ENCODE peak calls at places on chromosome 6, in six cellular contexts. Q, J, F, U, W and I are unnamed samples.
A peak's percentile ranks its signal among the peaks of the same experiment; 100 is the strongest.

GRCh38 chr6:104418125-104418524 is 441.6 kb downstream of the HACE1 start:
- DNase-seq in U (no peak), F (no peak), Q (no peak), W (no peak), J (no peak), I (no peak)

GRCh38 chr6:161673026-161673425 is 399.2 kb upstream of the AGPAT4 start:
- DNase-seq in U (no peak), F (no peak), Q (no peak), W (no peak), J (no peak), I (no peak)

GRCh38 chr6:80446454-80447045 is 340.1 kb downstream of the BCKDHB start:
- DNase-seq in F (no peak), U (no peak), W (no peak), Q (no peak), J (no peak), I (no peak)

GRCh38 chr6:54299542-54300269 is 8.5 kb upstream of the TINAG start:
- DNase-seq in U (no peak), F (no peak), J (no peak), Q (no peak), W (no peak), I (no peak)

GRCh38 chr6:37137201-37137880 is 32.6 kb upstream of the PIM1 start:
- DNase-seq in W (no peak), J (no peak), Q (peak; percentile 93), U (no peak), F (no peak), I (no peak)

GRCh38 chr6:20564269-20564668 is 30.0 kb downstream of the CDKAL1 start:
- DNase-seq in U (no peak), Q (no peak), F (no peak), J (no peak), W (no peak), I (no peak)

GRCh38 chr6:146905313-146905712 is 298.9 kb upstream of the STXBP5 start:
- DNase-seq in Q (peak; percentile 15), F (no peak), J (no peak), W (no peak), U (no peak), I (no peak)

GRCh38 chr6:8944548-8944947 is 509.2 kb upstream of the SLC35B3 start:
- DNase-seq in Q (no peak), W (no peak), J (no peak), F (no peak), U (no peak), I (no peak)

GRCh38 chr6:165184192-165184979 is 125.0 kb downstream of the C6orf118 start:
- DNase-seq in W (no peak), J (no peak), Q (no peak), F (no peak), U (no peak), I (no peak)

GRCh38 chr6:3296537-3297453 is 38.0 kb downstream of the PSMG4 start:
- DNase-seq in Q (no peak), J (no peak), U (no peak), W (no peak), F (no peak), I (no peak)

GRCh38 chr6:162753775-162754174 is 26.0 kb downstream of the PACRG start:
- DNase-seq in F (no peak), Q (no peak), J (no peak), U (no peak), W (no peak), I (no peak)

GRCh38 chr6:111737065-111737521 is 131.4 kb upstream of the TRAF3IP2 start:
- DNase-seq in F (no peak), U (no peak), J (no peak), Q (peak; percentile 41), W (no peak), I (no peak)

GRCh38 chr6:37696220-37696840 is 1.4 kb downstream of the MDGA1 start:
- DNase-seq in J (peak; percentile 42), W (no peak), Q (no peak), U (no peak), F (no peak), I (peak; percentile 42)

GRCh38 chr6:140203611-140204553 is 829.4 kb upstream of the CITED2 start:
- DNase-seq in F (no peak), J (no peak), Q (no peak), W (no peak), U (no peak), I (no peak)

GRCh38 chr6:42962502-42963178 is 2.1 kb downstream of the GNMT start:
- DNase-seq in U (no peak), Q (no peak), W (no peak), F (no peak), J (no peak), I (no peak)

GRCh38 chr6:39213195-39213920 is 15.9 kb downstream of the KCNK5 start:
- DNase-seq in Q (no peak), J (no peak), F (no peak), W (no peak), U (no peak), I (no peak)

GRCh38 chr6:106460481-106460880 is 100.0 kb downstream of the CRYBG1 start:
- DNase-seq in F (no peak), W (no peak), Q (no peak), U (no peak), J (no peak), I (no peak)

GRCh38 chr6:162344301-162344700 is 383.3 kb downstream of the PRKN start:
- DNase-seq in U (no peak), J (no peak), F (no peak), W (no peak), Q (no peak), I (no peak)

GRCh38 chr6:3553254-3553653 is 96.4 kb upstream of the SLC22A23 start:
- DNase-seq in Q (no peak), F (no peak), W (no peak), U (no peak), J (no peak), I (no peak)

GRCh38 chr6:135053433-135053832 is 1.2 kb downstream of the HBS1L start:
- DNase-seq in F (no peak), U (no peak), J (no peak), W (no peak), Q (no peak), I (no peak)

GRCh38 chr6:135052939-135053338 is 1.7 kb downstream of the HBS1L start:
- DNase-seq in J (no peak), W (no peak), U (no peak), Q (no peak), F (peak; percentile 32), I (no peak)

GRCh38 chr6:135054238-135054574 is 416 bp downstream of the HBS1L start:
- DNase-seq in U (no peak), J (no peak), W (no peak), Q (peak; percentile 42), F (peak; percentile 32), I (no peak)

GRCh38 chr6:135056632-135057031 is 2.0 kb upstream of the HBS1L start:
- DNase-seq in J (no peak), F (no peak), Q (no peak), W (no peak), U (no peak), I (no peak)

GRCh38 chr6:135054575-135055498 is at the start of gene HBS1L:
- DNase-seq in W (peak; percentile 98), F (peak; percentile 99), J (peak; percentile 74), U (peak; percentile 97), Q (peak; percentile 97), I (peak; percentile 80)
- TF ChIP-seq POLR2A in W (peak; percentile 96), F (peak; percentile 92), J (peak; percentile 95), U (peak; percentile 94), Q (peak; percentile 97), I (peak; percentile 95)

GRCh38 chr6:51024126-51024525 is 205.5 kb downstream of the TFAP2B start:
- DNase-seq in W (no peak), F (no peak), J (no peak), Q (no peak), U (no peak), I (no peak)
- TF ChIP-seq TAF1 in W (no peak), F (no peak), J (no peak), Q (no peak), U (no peak), I (no peak)

DNA sequence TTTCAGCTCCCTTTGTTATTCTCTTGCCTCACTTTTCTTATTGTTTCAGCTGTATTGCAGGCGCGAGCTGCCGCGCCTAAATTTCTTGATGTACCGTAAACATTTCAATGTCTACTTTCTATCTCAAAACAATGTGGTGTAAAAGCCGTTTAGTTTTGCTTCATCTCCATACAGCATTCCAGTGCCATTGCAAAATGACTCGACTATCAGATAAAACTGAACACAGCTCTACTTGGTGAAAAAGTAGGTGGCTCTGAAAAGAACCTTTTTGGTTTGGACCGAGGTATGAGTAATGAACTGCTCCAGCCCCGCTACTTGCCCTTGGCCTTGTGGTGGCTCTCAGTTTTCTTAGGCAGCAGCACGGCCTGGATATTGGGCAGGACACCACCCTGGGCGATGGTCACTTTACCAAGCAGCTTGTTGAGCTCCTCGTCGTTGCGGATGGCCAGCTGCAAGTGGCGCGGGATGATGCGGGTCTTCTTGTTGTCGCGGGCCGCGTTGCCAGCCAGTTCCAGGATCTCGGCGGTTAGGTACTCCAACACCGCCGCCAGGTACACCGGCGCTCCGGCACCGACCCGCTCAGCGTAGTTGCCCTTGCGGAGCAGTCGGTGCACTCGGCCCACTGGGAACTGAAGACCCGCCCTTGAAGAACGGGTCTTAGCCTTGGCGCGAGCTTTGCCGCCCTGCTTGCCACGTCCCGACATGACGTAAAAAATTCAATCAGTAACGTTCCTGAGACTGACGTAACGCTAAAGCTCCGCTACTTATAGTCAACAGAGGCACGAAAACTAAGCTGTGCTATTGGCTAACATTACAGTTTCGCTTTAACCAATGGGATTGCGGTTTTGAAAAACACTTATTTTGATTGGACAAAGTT is 74.3 kb downstream of the OR2B2 start:
- DNase-seq in W (peak; percentile 100), Q (peak; percentile 100), J (peak; percentile 40), U (peak; percentile 76), F (peak; percentile 85), I (peak; percentile 49)
- TF ChIP-seq POLR2A in W (peak; percentile 81), Q (no peak), J (no peak), U (peak; percentile 91), F (no peak), I (peak; percentile 74)

GRCh38 chr6:84773133-84773430 is 8.7 kb upstream of the TBX18 start:
- DNase-seq in W (no peak), J (no peak), F (no peak), Q (no peak), U (no peak), I (no peak)
- TF ChIP-seq TAF1 in W (no peak), J (no peak), F (no peak), Q (no peak), U (no peak), I (no peak)

DNA sequence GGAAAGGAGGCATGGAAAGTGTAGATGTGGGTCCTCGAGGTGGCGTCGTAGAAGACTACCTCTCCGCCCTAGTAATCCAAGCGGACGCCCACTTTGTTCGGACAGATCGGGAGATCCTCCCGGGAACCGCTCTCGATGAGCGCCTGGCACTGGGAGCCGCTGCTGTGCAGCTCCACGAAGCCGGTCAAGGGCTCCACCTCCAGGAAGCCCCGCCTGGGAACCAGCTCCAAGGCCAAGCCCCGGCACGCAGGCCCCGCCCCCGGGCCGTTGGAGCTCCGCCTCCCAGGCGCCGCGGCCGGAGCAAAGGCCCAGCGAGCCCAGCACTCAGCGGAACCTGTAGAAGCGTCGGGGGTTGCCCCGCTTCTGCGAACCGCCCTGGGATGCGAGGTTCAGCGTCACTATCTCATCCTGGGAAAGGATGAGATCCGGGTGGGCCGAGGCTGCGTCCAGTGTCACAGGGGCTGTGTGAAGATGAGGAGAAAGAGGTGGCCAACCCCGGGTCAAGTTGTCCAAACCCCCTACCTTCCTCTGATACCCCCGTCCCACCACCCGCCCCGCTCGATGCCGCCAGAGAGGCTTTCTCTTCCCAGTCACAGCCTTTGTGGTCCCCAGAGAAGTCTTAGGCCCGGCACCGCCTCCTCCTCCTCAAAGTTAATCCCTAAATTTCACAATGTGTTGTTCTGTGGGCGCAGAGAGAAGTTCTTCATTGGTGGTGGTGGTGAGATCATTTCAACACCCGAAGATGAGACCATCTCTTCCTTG is 10.8 kb downstream of the TRIM31 start:
- DNase-seq in W (no peak), U (peak; percentile 57), Q (peak; percentile 90), J (peak; percentile 51), F (peak; percentile 95), I (peak; percentile 70)
- TF ChIP-seq POLR2A in W (no peak), U (peak; percentile 50), Q (peak; percentile 91), J (no peak), F (peak; percentile 51), I (no peak)